ENCODE peak calls at places on chromosome 19, in five cellular contexts. One of them, this sample, is unnamed.

GRCh38 chr19:17020380-17020779 is 6.2 kb downstream of the CPAMD8 start:
- DNase-seq in MCF 10A: peak; percentile 36
- DNase-seq in CD4-positive, alpha-beta T cell: no peak
- DNase-seq in AG04450: no peak
- DNase-seq in lower leg skin: no peak
- DNase-seq in this sample: no peak

GRCh38 chr19:17281391-17282304 is at the start of gene ANKLE1:
- DNase-seq in MCF 10A: no peak
- DNase-seq in CD4-positive, alpha-beta T cell: no peak
- DNase-seq in AG04450: no peak
- DNase-seq in lower leg skin: no peak
- DNase-seq in this sample: peak; percentile 18

GRCh38 chr19:55443045-55443823 is at the start of gene SHISA7:
- DNase-seq in MCF 10A: no peak
- DNase-seq in CD4-positive, alpha-beta T cell: no peak
- DNase-seq in AG04450: no peak
- DNase-seq in lower leg skin: no peak
- DNase-seq in this sample: no peak

GRCh38 chr19:38845374-38846024 is 4.3 kb downstream of the HNRNPL start:
- DNase-seq in MCF 10A: no peak
- DNase-seq in CD4-positive, alpha-beta T cell: no peak
- DNase-seq in AG04450: no peak
- DNase-seq in lower leg skin: no peak
- DNase-seq in this sample: no peak

GRCh38 chr19:40689339-40690049 is 957 bp downstream of the NUMBL start:
- DNase-seq in MCF 10A: no peak
- DNase-seq in CD4-positive, alpha-beta T cell: peak; percentile 40
- DNase-seq in AG04450: no peak
- DNase-seq in lower leg skin: no peak
- DNase-seq in this sample: no peak

GRCh38 chr19:33134571-33135041 is 2.7 kb downstream of the WDR88 start:
- DNase-seq in MCF 10A: no peak
- DNase-seq in CD4-positive, alpha-beta T cell: peak; percentile 58
- DNase-seq in AG04450: no peak
- DNase-seq in lower leg skin: no peak
- DNase-seq in this sample: no peak

GRCh38 chr19:46959962-46960556 is 59.6 kb upstream of the NPAS1 start:
- DNase-seq in MCF 10A: no peak
- DNase-seq in CD4-positive, alpha-beta T cell: no peak
- DNase-seq in AG04450: no peak
- DNase-seq in lower leg skin: no peak
- DNase-seq in this sample: no peak

GRCh38 chr19:31317542-31317941 is 31.7 kb downstream of the TSHZ3 start:
- DNase-seq in MCF 10A: no peak
- DNase-seq in CD4-positive, alpha-beta T cell: no peak
- DNase-seq in AG04450: no peak
- DNase-seq in lower leg skin: no peak
- DNase-seq in this sample: no peak

GRCh38 chr19:6235031-6235951 is 44.5 kb downstream of the MLLT1 start:
- DNase-seq in MCF 10A: no peak
- DNase-seq in CD4-positive, alpha-beta T cell: no peak
- DNase-seq in AG04450: no peak
- DNase-seq in lower leg skin: no peak
- DNase-seq in this sample: no peak

GRCh38 chr19:38900816-38901215 is 1.0 kb downstream of the NFKBIB start:
- DNase-seq in MCF 10A: no peak
- DNase-seq in CD4-positive, alpha-beta T cell: no peak
- DNase-seq in AG04450: no peak
- DNase-seq in lower leg skin: no peak
- DNase-seq in this sample: no peak

DNA sequence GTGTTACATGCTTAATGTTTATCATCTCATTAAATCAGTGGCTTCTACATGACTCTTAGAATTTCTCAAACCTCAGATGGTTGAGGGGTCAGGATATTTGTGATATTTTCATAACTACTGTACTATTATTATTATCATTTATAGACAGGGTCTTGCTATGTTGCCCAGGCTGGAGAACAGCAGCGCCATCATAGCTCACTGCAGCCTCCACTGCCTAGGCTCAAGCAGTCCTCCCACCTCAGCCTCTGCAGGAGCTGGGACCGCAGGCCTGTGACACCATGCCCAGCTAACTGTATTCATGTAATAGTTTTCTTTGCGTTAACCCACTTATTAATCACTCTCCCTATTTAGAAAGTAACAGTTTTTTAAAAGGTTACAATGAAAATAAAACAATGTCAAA is 9.5 kb downstream of the IER2 start:
- DNase-seq in MCF 10A: no peak
- DNase-seq in CD4-positive, alpha-beta T cell: no peak
- DNase-seq in AG04450: no peak
- DNase-seq in lower leg skin: no peak
- DNase-seq in this sample: no peak
- TF ChIP-seq CTCF in MCF 10A: no peak
- TF ChIP-seq CTCF in CD4-positive, alpha-beta T cell: no peak
- TF ChIP-seq CTCF in AG04450: no peak
- TF ChIP-seq CTCF in lower leg skin: no peak
- TF ChIP-seq CTCF in this sample: no peak

DNA sequence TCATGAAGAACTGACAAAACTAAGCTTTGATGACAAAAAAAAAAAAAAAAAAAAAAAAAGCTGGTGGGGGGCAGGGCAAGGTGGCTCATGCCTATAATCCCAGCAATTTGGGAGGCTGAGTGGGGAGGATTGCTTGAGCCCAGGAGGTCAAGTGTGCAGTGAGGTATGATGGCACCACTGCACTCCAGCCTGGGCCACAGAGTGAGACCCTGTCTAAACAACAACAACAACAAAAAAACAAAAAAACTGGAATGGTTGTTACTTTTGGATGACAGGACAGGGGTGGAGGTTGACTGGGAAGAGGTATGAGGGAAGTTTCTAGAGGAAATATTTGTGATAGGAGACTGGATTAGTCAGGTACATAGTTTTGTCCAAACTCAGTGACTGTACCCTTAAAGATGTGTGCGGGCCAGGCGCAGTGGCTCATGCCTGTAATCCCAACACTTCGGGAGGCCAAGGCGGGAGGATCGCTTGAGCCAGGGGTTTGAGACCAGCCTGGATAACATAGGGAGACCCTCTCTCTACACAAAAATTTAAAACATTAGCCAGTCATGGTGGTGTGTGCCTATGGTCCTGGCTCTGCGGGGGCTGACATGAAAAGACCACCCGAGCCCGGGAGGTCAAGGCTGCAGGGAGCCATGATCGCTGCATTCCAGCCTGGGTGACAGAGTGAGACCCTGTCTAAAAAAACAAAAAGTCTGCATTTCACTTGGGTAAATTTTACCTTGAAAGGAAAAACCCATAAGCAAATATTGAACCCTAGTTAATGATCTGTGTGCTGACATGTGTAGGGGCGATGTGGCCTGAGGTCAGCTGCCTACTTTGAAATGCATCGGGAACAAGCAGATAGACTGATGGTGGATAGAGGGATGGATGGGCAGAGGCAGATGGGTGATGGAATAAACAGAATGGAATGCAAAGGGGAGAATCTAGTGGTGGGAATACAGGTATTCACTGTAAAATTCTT is 37.0 kb downstream of the CERS4 start:
- DNase-seq in MCF 10A: no peak
- DNase-seq in CD4-positive, alpha-beta T cell: no peak
- DNase-seq in AG04450: no peak
- DNase-seq in lower leg skin: no peak
- DNase-seq in this sample: no peak
- TF ChIP-seq CTCF in MCF 10A: no peak
- TF ChIP-seq CTCF in CD4-positive, alpha-beta T cell: no peak
- TF ChIP-seq CTCF in AG04450: no peak
- TF ChIP-seq CTCF in lower leg skin: no peak
- TF ChIP-seq CTCF in this sample: no peak

DNA sequence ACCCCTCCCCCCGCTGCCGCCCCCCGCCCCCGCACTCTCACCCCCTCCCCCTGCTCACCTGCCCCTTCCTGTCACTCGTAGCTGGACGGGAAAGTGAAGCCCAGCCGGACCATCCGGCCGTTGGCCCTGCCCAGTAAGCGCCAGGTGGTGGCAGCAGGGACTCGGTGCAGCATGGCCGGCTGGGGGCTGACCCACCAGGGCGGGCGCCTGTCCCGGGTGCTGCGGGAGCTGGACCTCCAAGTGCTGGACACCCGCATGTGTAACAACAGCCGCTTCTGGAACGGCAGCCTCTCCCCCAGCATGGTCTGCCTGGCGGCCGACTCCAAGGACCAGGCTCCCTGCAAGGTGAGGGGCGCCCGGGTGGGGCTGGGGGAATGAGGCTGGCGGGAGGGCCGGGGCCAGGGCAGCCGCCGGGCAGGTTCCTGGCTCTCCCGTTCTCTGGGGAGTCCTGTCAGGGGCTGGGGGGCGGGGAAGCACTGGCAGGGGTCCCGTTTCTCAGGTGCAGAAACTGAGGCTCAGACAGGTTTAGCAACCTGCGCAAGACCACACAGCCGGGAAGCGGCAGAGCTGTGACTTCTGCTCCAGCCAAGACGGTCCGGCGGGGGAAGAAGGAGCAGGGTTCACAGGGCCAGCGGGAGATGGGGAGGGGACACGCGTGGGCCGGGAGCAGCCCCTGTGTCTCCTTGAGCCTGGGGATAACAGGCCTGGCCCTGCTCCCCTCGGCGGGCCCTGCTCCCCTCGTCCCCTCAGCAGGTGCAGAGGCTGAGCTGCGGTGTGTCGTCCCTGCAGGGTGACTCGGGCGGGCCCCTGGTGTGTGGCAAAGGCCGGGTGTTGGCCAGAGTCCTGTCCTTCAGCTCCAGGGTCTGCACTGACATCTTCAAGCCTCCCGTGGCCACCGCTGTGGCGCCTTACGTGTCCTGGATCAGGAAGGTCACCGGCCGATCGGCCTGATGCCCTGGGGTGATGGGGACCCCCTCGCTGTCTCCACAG is 5.3 kb downstream of the GZMM start:
- DNase-seq in MCF 10A: no peak
- DNase-seq in CD4-positive, alpha-beta T cell: no peak
- DNase-seq in AG04450: no peak
- DNase-seq in lower leg skin: no peak
- DNase-seq in this sample: no peak
- TF ChIP-seq CTCF in MCF 10A: no peak
- TF ChIP-seq CTCF in CD4-positive, alpha-beta T cell: no peak
- TF ChIP-seq CTCF in AG04450: no peak
- TF ChIP-seq CTCF in lower leg skin: no peak
- TF ChIP-seq CTCF in this sample: no peak

DNA sequence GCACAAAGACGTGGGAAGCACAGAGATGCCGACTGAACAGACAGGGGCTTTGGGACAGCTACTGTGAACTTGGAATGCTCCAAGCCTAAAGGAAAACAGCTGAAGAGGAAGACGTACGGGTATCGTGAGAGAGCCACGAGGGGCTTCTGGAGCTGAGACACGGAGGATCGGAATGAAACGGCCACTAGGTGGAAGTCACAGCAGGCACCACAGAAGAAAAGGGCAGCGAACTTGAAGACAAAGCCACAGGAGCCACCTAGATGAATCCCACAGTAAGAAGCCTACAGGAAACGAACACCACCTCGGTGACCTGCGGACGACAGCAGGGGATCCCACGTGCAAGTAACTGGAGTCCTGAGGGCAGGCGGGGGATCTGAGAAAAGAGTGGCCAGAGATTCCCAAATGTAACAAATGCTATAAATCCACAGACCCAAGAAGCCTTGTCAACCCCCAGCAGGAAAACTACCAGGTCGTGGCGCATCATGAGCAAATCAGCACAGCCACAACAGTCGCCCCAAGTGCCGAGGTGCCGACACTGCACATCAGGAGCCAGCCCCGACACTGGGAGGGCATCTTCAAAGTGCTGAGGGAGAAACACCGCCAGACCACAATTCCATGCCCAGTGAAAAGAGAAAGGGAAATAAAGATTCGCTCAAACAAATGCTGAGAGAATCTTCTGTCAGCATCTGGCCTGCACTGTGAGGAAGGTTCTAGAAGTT is 39.3 kb upstream of the ISYNA1 start:
- DNase-seq in MCF 10A: no peak
- DNase-seq in CD4-positive, alpha-beta T cell: no peak
- DNase-seq in AG04450: no peak
- DNase-seq in lower leg skin: no peak
- DNase-seq in this sample: no peak
- TF ChIP-seq CTCF in MCF 10A: no peak
- TF ChIP-seq CTCF in CD4-positive, alpha-beta T cell: no peak
- TF ChIP-seq CTCF in AG04450: no peak
- TF ChIP-seq CTCF in lower leg skin: no peak
- TF ChIP-seq CTCF in this sample: peak; percentile 32

GRCh38 chr19:49812997-49813861 is at the start of gene FUZ:
- DNase-seq in MCF 10A: peak; percentile 97
- DNase-seq in CD4-positive, alpha-beta T cell: peak; percentile 92
- DNase-seq in AG04450: peak; percentile 97
- DNase-seq in lower leg skin: peak; percentile 98
- DNase-seq in this sample: peak; percentile 86
- TF ChIP-seq CTCF in MCF 10A: no peak
- TF ChIP-seq CTCF in CD4-positive, alpha-beta T cell: no peak
- TF ChIP-seq CTCF in AG04450: peak; percentile 45
- TF ChIP-seq CTCF in lower leg skin: no peak
- TF ChIP-seq CTCF in this sample: peak; percentile 43

GRCh38 chr19:29890392-29890791 is 51.6 kb upstream of the URI1 start:
- DNase-seq in MCF 10A: no peak
- DNase-seq in CD4-positive, alpha-beta T cell: no peak
- DNase-seq in AG04450: no peak
- DNase-seq in lower leg skin: no peak
- DNase-seq in this sample: no peak

GRCh38 chr19:29886535-29886934 is 55.5 kb upstream of the URI1 start:
- DNase-seq in MCF 10A: no peak
- DNase-seq in CD4-positive, alpha-beta T cell: no peak
- DNase-seq in AG04450: no peak
- DNase-seq in lower leg skin: no peak
- DNase-seq in this sample: no peak

GRCh38 chr19:29884466-29884865 is 57.6 kb upstream of the URI1 start:
- DNase-seq in MCF 10A: no peak
- DNase-seq in CD4-positive, alpha-beta T cell: no peak
- DNase-seq in AG04450: no peak
- DNase-seq in lower leg skin: no peak
- DNase-seq in this sample: no peak

GRCh38 chr19:29889702-29890101 is 52.3 kb upstream of the URI1 start:
- DNase-seq in MCF 10A: no peak
- DNase-seq in CD4-positive, alpha-beta T cell: no peak
- DNase-seq in AG04450: no peak
- DNase-seq in lower leg skin: no peak
- DNase-seq in this sample: no peak

GRCh38 chr19:29887498-29887897 is 54.5 kb upstream of the URI1 start:
- DNase-seq in MCF 10A: no peak
- DNase-seq in CD4-positive, alpha-beta T cell: no peak
- DNase-seq in AG04450: no peak
- DNase-seq in lower leg skin: no peak
- DNase-seq in this sample: no peak
- TF ChIP-seq CTCF in MCF 10A: no peak
- TF ChIP-seq CTCF in CD4-positive, alpha-beta T cell: no peak
- TF ChIP-seq CTCF in AG04450: peak; percentile 3
- TF ChIP-seq CTCF in lower leg skin: no peak
- TF ChIP-seq CTCF in this sample: no peak

This sample was measured in neural crest cell.